ENCODE peak calls at places on chromosomes 11 and 22, in four cellular contexts. One of them, this sample, is unnamed.

GRCh38 chr22:24153959-24154358 is 27.3 kb upstream of the SUSD2 start:
- DNase-seq in IMR-90: no peak
- DNase-seq in neuronal stem cell: no peak
- DNase-seq in mesenchymal stem cell: no peak
- DNase-seq in this sample: no peak

GRCh38 chr22:42078469-42079318 is 806 bp upstream of the SMDT1 start:
- DNase-seq in mesenchymal stem cell: no peak
- DNase-seq in neuronal stem cell: no peak
- DNase-seq in IMR-90: no peak
- DNase-seq in this sample: no peak

GRCh38 chr11:119742263-119742861 is 13.4 kb upstream of the NECTIN1 start:
- DNase-seq in mesenchymal stem cell: peak; percentile 19
- DNase-seq in IMR-90: no peak
- DNase-seq in neuronal stem cell: peak; percentile 44
- DNase-seq in this sample: no peak

GRCh38 chr22:20571531-20572007 is 64.2 kb downstream of the MED15 start:
- DNase-seq in mesenchymal stem cell: peak; percentile 38
- DNase-seq in IMR-90: no peak
- DNase-seq in neuronal stem cell: peak; percentile 38
- DNase-seq in this sample: peak; percentile 40

GRCh38 chr11:120512727-120513435 is 1.3 kb downstream of the GRIK4 start:
- DNase-seq in neuronal stem cell: no peak
- DNase-seq in IMR-90: no peak
- DNase-seq in mesenchymal stem cell: no peak
- DNase-seq in this sample: no peak

GRCh38 chr11:107713009-107713408 is 1.2 kb upstream of the SLN start:
- DNase-seq in mesenchymal stem cell: no peak
- DNase-seq in neuronal stem cell: no peak
- DNase-seq in IMR-90: no peak
- DNase-seq in this sample: no peak

GRCh38 chr22:29621761-29622526 is 18.5 kb downstream of the NF2 start:
- DNase-seq in neuronal stem cell: no peak
- DNase-seq in mesenchymal stem cell: peak; percentile 90
- DNase-seq in IMR-90: peak; percentile 97
- DNase-seq in this sample: peak; percentile 97

GRCh38 chr22:47484960-47485571 is 722.6 kb downstream of the TBC1D22A start:
- DNase-seq in IMR-90: no peak
- DNase-seq in mesenchymal stem cell: no peak
- DNase-seq in neuronal stem cell: no peak
- DNase-seq in this sample: no peak

GRCh38 chr22:43889366-43890253 is 2.2 kb downstream of the PNPLA5 start:
- DNase-seq in mesenchymal stem cell: no peak
- DNase-seq in neuronal stem cell: no peak
- DNase-seq in IMR-90: peak; percentile 46
- DNase-seq in this sample: no peak

GRCh38 chr11:27857014-27857413 is 156.8 kb upstream of the BDNF start:
- DNase-seq in neuronal stem cell: no peak
- DNase-seq in IMR-90: no peak
- DNase-seq in mesenchymal stem cell: no peak
- DNase-seq in this sample: no peak

GRCh38 chr22:36768616-36769015 is 7.3 kb downstream of the IFT27 start:
- DNase-seq in IMR-90: no peak
- DNase-seq in neuronal stem cell: no peak
- DNase-seq in mesenchymal stem cell: no peak
- DNase-seq in this sample: no peak

GRCh38 chr11:78784321-78785061 is 209.8 kb upstream of the NARS2 start:
- DNase-seq in IMR-90: peak; percentile 95
- DNase-seq in mesenchymal stem cell: peak; percentile 80
- DNase-seq in neuronal stem cell: no peak
- DNase-seq in this sample: no peak

GRCh38 chr11:12110714-12111481 is 508 bp downstream of the MICAL2 start:
- DNase-seq in IMR-90: no peak
- DNase-seq in mesenchymal stem cell: peak; percentile 44
- DNase-seq in neuronal stem cell: peak; percentile 21
- DNase-seq in this sample: no peak

GRCh38 chr11:1750481-1750839 is at the start of gene IFITM10:
- DNase-seq in IMR-90: no peak
- DNase-seq in neuronal stem cell: no peak
- DNase-seq in mesenchymal stem cell: no peak
- DNase-seq in this sample: no peak

GRCh38 chr11:15006139-15006759 is 34.1 kb upstream of the CALCA start:
- DNase-seq in neuronal stem cell: no peak
- DNase-seq in IMR-90: peak; percentile 46
- DNase-seq in mesenchymal stem cell: peak; percentile 61
- DNase-seq in this sample: peak; percentile 73

GRCh38 chr11:2525941-2526807 is 81.4 kb downstream of the KCNQ1 start:
- DNase-seq in mesenchymal stem cell: no peak
- DNase-seq in IMR-90: no peak
- DNase-seq in neuronal stem cell: no peak
- DNase-seq in this sample: no peak

GRCh38 chr11:118689503-118689851 is 10.0 kb upstream of the TREH start:
- DNase-seq in neuronal stem cell: peak; percentile 18
- DNase-seq in mesenchymal stem cell: no peak
- DNase-seq in IMR-90: no peak
- DNase-seq in this sample: no peak

GRCh38 chr22:28477556-28477955 is 202.1 kb downstream of the TTC28 start:
- DNase-seq in IMR-90: no peak
- DNase-seq in neuronal stem cell: no peak
- DNase-seq in mesenchymal stem cell: no peak
- DNase-seq in this sample: no peak

GRCh38 chr22:43183496-43184263 is 3.3 kb downstream of the TTLL12 start:
- DNase-seq in IMR-90: peak; percentile 64
- DNase-seq in neuronal stem cell: no peak
- DNase-seq in mesenchymal stem cell: peak; percentile 84
- DNase-seq in this sample: no peak

GRCh38 chr22:43301866-43302265 is 41.3 kb downstream of the SCUBE1 start:
- DNase-seq in neuronal stem cell: no peak
- DNase-seq in IMR-90: no peak
- DNase-seq in mesenchymal stem cell: no peak
- DNase-seq in this sample: no peak

GRCh38 chr11:65262775-65263174 is 1.0 kb downstream of the POLA2 start:
- DNase-seq in IMR-90: no peak
- DNase-seq in mesenchymal stem cell: no peak
- DNase-seq in neuronal stem cell: no peak
- DNase-seq in this sample: no peak

GRCh38 chr22:38347944-38348750 is 30.9 kb upstream of the CSNK1E start:
- DNase-seq in neuronal stem cell: no peak
- DNase-seq in IMR-90: peak; percentile 29
- DNase-seq in mesenchymal stem cell: no peak
- DNase-seq in this sample: peak; percentile 51

GRCh38 chr22:50236731-50237409 is 8.0 kb downstream of the TUBGCP6 start:
- DNase-seq in mesenchymal stem cell: peak; percentile 50
- DNase-seq in neuronal stem cell: no peak
- DNase-seq in IMR-90: peak; percentile 17
- DNase-seq in this sample: peak; percentile 31

GRCh38 chr11:1131033-1131911 is 26.5 kb upstream of the MUC5AC start:
- DNase-seq in IMR-90: no peak
- DNase-seq in neuronal stem cell: no peak
- DNase-seq in mesenchymal stem cell: no peak
- DNase-seq in this sample: no peak

GRCh38 chr11:27705873-27706820 is 5.9 kb upstream of the BDNF start:
- DNase-seq in mesenchymal stem cell: peak; percentile 52
- DNase-seq in neuronal stem cell: no peak
- DNase-seq in IMR-90: peak; percentile 64
- DNase-seq in this sample: no peak

GRCh38 chr22:47115921-47116320 is 353.5 kb downstream of the TBC1D22A start:
- DNase-seq in mesenchymal stem cell: no peak
- DNase-seq in IMR-90: no peak
- DNase-seq in neuronal stem cell: no peak
- DNase-seq in this sample: no peak

GRCh38 chr22:39183991-39184585 is 31.6 kb upstream of the CBX7 start:
- DNase-seq in mesenchymal stem cell: peak; percentile 37
- DNase-seq in neuronal stem cell: no peak
- DNase-seq in IMR-90: peak; percentile 63
- DNase-seq in this sample: no peak

GRCh38 chr22:48840112-48840949 is 987.3 kb downstream of the BRD1 start:
- DNase-seq in neuronal stem cell: no peak
- DNase-seq in IMR-90: no peak
- DNase-seq in mesenchymal stem cell: no peak
- DNase-seq in this sample: no peak

GRCh38 chr11:12531681-12532080 is 142.5 kb upstream of the TEAD1 start:
- DNase-seq in IMR-90: peak; percentile 72
- DNase-seq in neuronal stem cell: no peak
- DNase-seq in mesenchymal stem cell: no peak
- DNase-seq in this sample: no peak

GRCh38 chr22:37675930-37676571 is 615 bp downstream of the LGALS1 start:
- DNase-seq in neuronal stem cell: no peak
- DNase-seq in mesenchymal stem cell: peak; percentile 45
- DNase-seq in IMR-90: no peak
- DNase-seq in this sample: no peak

GRCh38 chr22:41532908-41533825 is 11.1 kb downstream of the POLR3H start:
- DNase-seq in neuronal stem cell: peak; percentile 70
- DNase-seq in IMR-90: peak; percentile 58
- DNase-seq in mesenchymal stem cell: peak; percentile 65
- DNase-seq in this sample: peak; percentile 50

DNA sequence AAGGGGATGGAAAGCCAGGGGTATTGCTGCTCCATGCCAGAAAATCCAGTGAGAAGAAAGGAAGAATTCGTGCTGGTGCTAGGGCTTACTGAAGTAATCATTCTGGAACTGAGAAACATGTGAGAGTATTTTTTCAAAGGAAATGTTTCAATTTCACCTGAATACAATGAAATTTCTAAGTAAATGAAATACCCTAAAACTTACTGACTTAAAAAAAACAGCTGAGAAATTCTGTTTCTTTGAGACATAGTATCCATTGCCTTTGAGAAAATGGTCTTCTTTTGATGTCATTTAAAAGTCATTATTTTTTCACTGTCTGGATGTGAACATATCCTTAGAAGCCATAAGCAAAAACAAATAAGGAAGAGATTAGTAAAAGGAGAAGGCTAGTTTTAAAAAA is at the start of gene OR51V1:
- DNase-seq in mesenchymal stem cell: no peak
- DNase-seq in IMR-90: no peak
- DNase-seq in neuronal stem cell: no peak
- DNase-seq in this sample: no peak
- H3K4me2 ChIP-seq in mesenchymal stem cell: no peak within 1 kb of the TSS
- H3K4me2 ChIP-seq in IMR-90: no peak within 1 kb of the TSS
- H3K4me2 ChIP-seq in neuronal stem cell: no peak within 1 kb of the TSS
- H3K4me2 ChIP-seq in this sample: no peak within 1 kb of the TSS

GRCh38 chr11:7319501-7319900 is 67.8 kb downstream of the SYT9 start:
- DNase-seq in neuronal stem cell: no peak
- DNase-seq in mesenchymal stem cell: no peak
- DNase-seq in IMR-90: no peak
- DNase-seq in this sample: no peak
- H2AK5ac ChIP-seq in neuronal stem cell: no peak overlapping the region
- H2AK5ac ChIP-seq in mesenchymal stem cell: no peak overlapping the region
- H2AK5ac ChIP-seq in IMR-90: no peak overlapping the region
- H2AK5ac ChIP-seq in this sample: no peak overlapping the region

DNA sequence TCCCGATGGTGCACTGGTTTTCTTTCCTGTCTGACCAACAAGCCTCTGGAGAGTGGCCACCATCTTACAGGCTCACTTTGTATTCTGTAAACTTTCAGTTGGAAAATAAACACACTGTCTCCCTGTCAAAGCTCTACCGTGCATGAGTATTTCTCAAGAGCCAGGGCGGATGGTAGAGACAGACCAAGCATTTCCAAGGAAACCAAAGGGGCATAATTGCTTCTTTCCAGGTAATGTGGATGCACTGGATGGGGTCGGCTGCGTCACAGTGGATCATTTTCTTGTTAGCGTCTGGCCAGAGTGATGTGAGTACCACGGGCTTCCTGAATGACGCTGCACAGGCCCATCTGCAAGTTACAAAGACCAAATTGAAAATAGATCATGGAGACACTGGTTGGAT is 5.1 kb upstream of the SEZ6L start:
- DNase-seq in IMR-90: no peak
- DNase-seq in mesenchymal stem cell: no peak
- DNase-seq in neuronal stem cell: no peak
- DNase-seq in this sample: no peak
- H3K4me2 ChIP-seq in IMR-90: no peak overlapping the region
- H3K4me2 ChIP-seq in mesenchymal stem cell: no peak overlapping the region
- H3K4me2 ChIP-seq in neuronal stem cell: no peak overlapping the region
- H3K4me2 ChIP-seq in this sample: no peak overlapping the region

GRCh38 chr11:64164392-64165312 is 1.3 kb downstream of the MACROD1 start:
- DNase-seq in IMR-90: no peak
- DNase-seq in mesenchymal stem cell: no peak
- DNase-seq in neuronal stem cell: no peak
- DNase-seq in this sample: peak; percentile 24
- H2AK5ac ChIP-seq in IMR-90: peak overlapping the region; percentile 96
- H2AK5ac ChIP-seq in mesenchymal stem cell: no peak overlapping the region
- H2AK5ac ChIP-seq in neuronal stem cell: peak overlapping the region; percentile 79
- H2AK5ac ChIP-seq in this sample: peak overlapping the region; percentile 77

GRCh38 chr22:33569547-33569946 is 350.7 kb downstream of the LARGE1 start:
- DNase-seq in neuronal stem cell: no peak
- DNase-seq in mesenchymal stem cell: no peak
- DNase-seq in IMR-90: no peak
- DNase-seq in this sample: no peak

GRCh38 chr22:33568934-33569496 is 351.3 kb downstream of the LARGE1 start:
- DNase-seq in mesenchymal stem cell: no peak
- DNase-seq in neuronal stem cell: no peak
- DNase-seq in IMR-90: peak; percentile 36
- DNase-seq in this sample: no peak

GRCh38 chr22:33565580-33565995 is 354.7 kb downstream of the LARGE1 start:
- DNase-seq in IMR-90: no peak
- DNase-seq in neuronal stem cell: no peak
- DNase-seq in mesenchymal stem cell: no peak
- DNase-seq in this sample: no peak

GRCh38 chr22:33573479-33573878 is 346.8 kb downstream of the LARGE1 start:
- DNase-seq in IMR-90: no peak
- DNase-seq in neuronal stem cell: no peak
- DNase-seq in mesenchymal stem cell: no peak
- DNase-seq in this sample: no peak

DNA sequence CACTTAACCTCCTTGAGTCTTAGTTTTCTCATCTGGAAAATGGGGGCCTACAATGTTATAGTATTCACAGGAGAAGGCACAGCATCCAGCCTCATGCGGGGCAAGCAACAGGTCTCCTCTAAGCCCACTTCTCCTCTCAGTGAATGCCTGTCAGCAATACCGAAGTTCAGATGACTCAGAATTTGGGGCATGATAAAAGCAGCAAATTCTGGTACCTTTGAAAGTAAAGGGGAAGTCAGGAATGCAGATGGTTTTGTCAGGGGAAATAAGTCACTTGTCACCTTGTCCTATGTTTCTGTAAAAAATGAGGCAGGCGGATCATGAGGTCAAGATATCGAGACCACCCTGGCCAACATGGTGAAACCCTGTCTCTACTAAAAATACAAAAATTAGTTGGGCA is 350.2 kb downstream of the LARGE1 start:
- DNase-seq in neuronal stem cell: no peak
- DNase-seq in mesenchymal stem cell: no peak
- DNase-seq in IMR-90: no peak
- DNase-seq in this sample: no peak
- H3K4me2 ChIP-seq in neuronal stem cell: no peak overlapping the region
- H3K4me2 ChIP-seq in mesenchymal stem cell: no peak overlapping the region
- H3K4me2 ChIP-seq in IMR-90: no peak overlapping the region
- H3K4me2 ChIP-seq in this sample: no peak overlapping the region

GRCh38 chr11:93478841-93479240 is 64.3 kb downstream of the SMCO4 start:
- DNase-seq in IMR-90: no peak
- DNase-seq in neuronal stem cell: no peak
- DNase-seq in mesenchymal stem cell: no peak
- DNase-seq in this sample: no peak
- H2AK5ac ChIP-seq in IMR-90: no peak overlapping the region
- H2AK5ac ChIP-seq in neuronal stem cell: peak overlapping the region; percentile 94
- H2AK5ac ChIP-seq in mesenchymal stem cell: no peak overlapping the region
- H2AK5ac ChIP-seq in this sample: no peak overlapping the region

This sample was measured in trophoblast cell.